ENCODE peak calls at places on chromosome 14, in eight cellular contexts. U is neural progenitor cell; R is Panc1; B is CD8-positive, alpha-beta T cell; K is left lung; H is tibial artery; N is GM23248; P is BE2C. Y is an unnamed sample. For H3K27me3 and H3K4me1, the result is how much of the 10 kb centered on the place peaks cover.

GRCh38 chr14:74620497-74620921 is 8.5 kb upstream of the LTBP2 start:
- DNase-seq in R (no peak), H (no peak), U (no peak), P (no peak), N (peak), B (no peak), K (no peak), Y (no peak)

GRCh38 chr14:52723514-52724359 is 6.2 kb upstream of the STYX start:
- DNase-seq in N (no peak), K (no peak), R (no peak), P (no peak), B (no peak), U (no peak), H (no peak), Y (no peak)

GRCh38 chr14:30443368-30444007 is 115.5 kb upstream of the G2E3 start:
- DNase-seq in B (no peak), H (no peak), R (peak), U (peak), P (no peak), K (no peak), N (peak), Y (peak)

GRCh38 chr14:34692348-34692747 is 22.0 kb downstream of the CFL2 start:
- DNase-seq in K (no peak), P (no peak), H (no peak), B (no peak), U (no peak), R (no peak), N (peak), Y (no peak)

GRCh38 chr14:31428011-31428410 is 7.7 kb upstream of the HEATR5A start:
- DNase-seq in U (no peak), H (no peak), N (no peak), P (peak), B (no peak), K (no peak), R (no peak), Y (no peak)

GRCh38 chr14:89537911-89538310 is 120.9 kb upstream of the FOXN3 start:
- DNase-seq in R (no peak), B (no peak), U (no peak), P (no peak), K (no peak), H (no peak), N (no peak), Y (no peak)

GRCh38 chr14:96824283-96824682 is 27.1 kb downstream of the VRK1 start:
- DNase-seq in N (peak), R (no peak), B (no peak), P (no peak), U (no peak), K (no peak), H (no peak), Y (no peak)

GRCh38 chr14:72714094-72714493 is 179.8 kb downstream of the DPF3 start:
- DNase-seq in H (no peak), R (no peak), K (no peak), B (peak), N (no peak), U (no peak), P (no peak), Y (no peak)

GRCh38 chr14:105011312-105011990 is 9.4 kb downstream of the CDCA4 start:
- DNase-seq in U (no peak), R (no peak), N (no peak), P (no peak), B (no peak), K (no peak), H (no peak), Y (no peak)

GRCh38 chr14:82385043-82385442 is 851.4 kb upstream of the SEL1L start:
- DNase-seq in N (no peak), H (no peak), B (no peak), U (no peak), K (no peak), R (no peak), P (no peak), Y (no peak)

GRCh38 chr14:93330609-93331000 is 2.2 kb downstream of the BTBD7 start:
- DNase-seq in B (no peak), N (no peak), K (no peak), P (no peak), H (no peak), R (no peak), U (no peak), Y (no peak)
- H3K27me3 ChIP-seq in B (under half), N (under half), K (under half), P (under half), H (under half), R (under half), U (under half), Y (under half)

DNA sequence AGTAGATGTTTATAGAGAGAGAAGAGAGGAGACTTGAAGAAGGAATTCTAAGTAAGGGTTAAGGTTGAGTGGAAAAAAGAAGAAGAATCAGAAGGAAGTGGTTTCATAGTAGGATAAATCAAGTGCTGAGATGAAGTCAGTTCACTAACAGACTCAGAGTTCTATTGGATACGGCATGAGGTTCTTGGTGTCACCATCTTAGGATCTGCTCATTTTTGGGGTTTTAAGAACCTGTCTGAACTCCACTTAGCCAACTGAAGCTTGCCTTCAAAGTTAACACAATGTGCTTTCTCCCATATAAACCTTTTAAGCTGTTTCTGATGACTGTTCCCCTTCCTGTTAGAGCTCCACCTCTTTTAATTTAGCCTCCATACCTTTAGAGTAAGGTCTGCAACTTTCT is 152.6 kb downstream of the PRKCH start:
- DNase-seq in P (no peak), B (no peak), N (no peak), U (no peak), K (no peak), R (no peak), H (no peak), Y (no peak)
- H3K4me1 ChIP-seq in P (under half), B (half or more), N (half or more), U (under half), K (half or more), R (under half), H (half or more), Y (under half)

DNA sequence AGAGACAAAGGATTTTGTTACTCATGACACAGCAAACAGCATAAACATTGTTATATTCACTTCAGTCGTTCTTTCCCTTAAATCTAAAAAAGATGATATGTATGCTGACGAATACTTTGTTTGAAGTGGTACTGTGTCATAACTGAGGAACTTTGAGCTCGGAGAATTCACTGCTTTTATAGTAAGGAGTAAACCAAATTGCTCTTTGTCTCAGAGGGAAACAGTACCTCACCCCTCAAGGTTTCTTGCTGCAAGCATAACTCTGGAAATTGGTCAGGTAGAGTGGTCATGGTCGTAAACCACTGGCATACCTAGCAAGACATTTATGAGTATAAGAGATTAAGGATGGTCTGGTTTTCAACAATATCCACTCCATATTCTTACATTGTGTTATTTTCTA is 160.2 kb upstream of the OR4E1 start:
- DNase-seq in U (no peak), H (no peak), P (no peak), K (no peak), B (no peak), N (no peak), R (no peak), Y (no peak)
- H3K27me3 ChIP-seq in U (under half), H (under half), P (under half), K (under half), B (under half), N (under half), R (under half), Y (under half)

DNA sequence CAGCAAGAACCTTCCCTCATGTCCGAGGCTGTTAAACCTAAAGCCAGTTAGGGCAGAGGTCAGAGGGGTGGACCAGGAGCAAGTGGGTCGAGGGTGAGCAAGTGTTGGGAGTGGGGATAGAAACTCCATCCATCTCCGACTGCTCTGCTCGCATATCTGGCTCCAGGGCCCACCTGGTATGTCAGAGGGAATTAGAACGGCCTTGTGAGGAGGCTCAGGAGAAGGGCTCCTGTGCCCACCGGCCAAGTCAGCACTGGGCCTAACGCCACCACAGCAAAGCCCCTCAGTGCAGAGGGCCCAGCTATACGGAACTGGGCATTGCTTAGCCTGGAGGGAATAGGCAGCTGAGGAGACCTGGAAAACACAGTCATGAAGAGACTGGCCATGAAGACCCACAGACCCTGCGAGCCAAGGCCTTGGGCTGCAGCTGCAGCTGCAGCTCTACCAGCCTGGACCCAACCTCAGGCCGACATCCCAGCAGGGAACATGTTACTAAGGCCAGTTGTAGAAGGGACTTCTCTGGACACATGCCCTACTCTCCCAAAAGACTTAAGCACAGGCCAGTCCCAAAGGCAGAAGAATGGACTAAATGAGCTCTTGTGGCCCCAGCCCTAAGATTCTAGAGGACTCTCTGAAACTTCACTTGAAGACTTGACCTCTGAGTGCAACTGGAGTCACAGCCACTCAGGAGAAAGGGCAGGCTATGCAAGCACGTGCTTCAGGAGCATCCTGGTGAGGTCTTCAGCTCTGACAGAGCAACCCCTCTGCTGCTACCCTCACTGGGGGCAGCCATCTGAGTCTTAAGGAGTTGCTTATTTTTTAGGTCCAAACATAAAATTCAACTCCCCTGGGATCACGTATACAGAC is 34.1 kb downstream of the DAD1 start:
- DNase-seq in B (no peak), P (no peak), H (no peak), K (no peak), R (no peak), N (no peak), U (no peak), Y (no peak)
- H3K4me1 ChIP-seq in B (half or more), P (under half), H (under half), K (half or more), R (under half), N (under half), U (under half), Y (under half)

DNA sequence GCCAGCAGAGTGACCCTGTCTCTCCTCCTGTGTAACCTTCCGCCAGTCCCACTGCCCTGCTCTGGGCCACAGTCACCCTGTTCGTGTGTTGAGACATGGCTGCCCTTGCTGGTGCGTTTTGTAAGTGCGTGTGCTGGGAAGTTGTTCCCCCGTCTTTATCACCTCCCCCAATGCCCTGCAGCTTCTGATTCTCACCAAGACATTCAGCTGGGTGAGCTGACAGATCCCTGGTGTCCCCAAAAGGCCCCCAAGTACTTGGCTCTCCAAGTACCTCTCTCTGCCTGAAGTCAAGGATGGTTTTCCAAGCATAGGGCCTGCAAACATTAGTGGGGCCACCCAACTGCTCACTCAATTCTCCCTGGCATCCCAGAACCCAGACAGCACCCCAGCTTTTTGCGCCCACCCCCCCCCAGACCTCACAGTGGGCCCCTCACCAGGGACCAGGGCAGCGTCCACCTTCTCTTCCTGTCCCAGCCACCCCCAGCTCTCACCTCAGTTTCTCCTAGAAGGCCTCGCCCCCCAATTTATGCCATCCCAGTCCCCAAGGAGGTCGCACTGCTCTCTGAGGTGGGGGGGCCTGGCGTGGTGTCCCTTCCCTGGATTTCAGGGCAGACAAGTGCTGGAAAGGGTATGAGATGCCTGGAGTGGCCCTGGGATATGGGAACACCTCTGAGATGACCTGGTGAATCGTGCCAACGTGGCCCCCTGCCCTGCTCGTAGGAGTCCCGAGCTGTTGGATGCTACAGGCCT is 51.8 kb upstream of the EML1 start:
- DNase-seq in N (no peak), P (no peak), H (no peak), R (no peak), U (no peak), B (no peak), K (no peak), Y (no peak)
- H3K27me3 ChIP-seq in N (under half), P (under half), H (under half), R (under half), U (under half), B (under half), K (under half), Y (under half)

GRCh38 chr14:95668235-95668772 is 17.9 kb upstream of the TCL1B start:
- DNase-seq in R (no peak), P (no peak), B (no peak), U (no peak), H (no peak), K (no peak), N (no peak), Y (no peak)
- H3K4me1 ChIP-seq in R (under half), P (under half), B (under half), U (under half), H (under half), K (under half), N (under half), Y (under half)

Y was measured in HAP-1.